ENCODE peak calls at places on chromosomes 11 and 22, in four cellular contexts. B is ovary, L is colonic mucosa, G is adipocyte. Q is an unnamed sample. For H3K27me3 and H3K36me3, the result is how much of the 10 kb centered on the place peaks cover.

GRCh38 chr11:91756829-91757480 is 467.7 kb upstream of the FAT3 start:
- DNase-seq in B (no peak), L (no peak), G (no peak), Q (no peak)

GRCh38 chr11:78886616-78887015 is 312.0 kb upstream of the NARS2 start:
- DNase-seq in B (no peak), G (peak), L (no peak), Q (no peak)

GRCh38 chr11:29293825-29294224 is 723.0 kb downstream of the KCNA4 start:
- DNase-seq in B (no peak), G (peak), L (no peak), Q (no peak)

GRCh38 chr11:17414317-17414737 is 25.9 kb upstream of the KCNJ11 start:
- DNase-seq in L (peak), G (no peak), B (no peak), Q (no peak)

GRCh38 chr22:11042116-11042515 is 4485.9 kb upstream of the OR11H1 start:
- DNase-seq in G (no peak), L (no peak), B (no peak), Q (no peak)

GRCh38 chr22:32994046-32994827 is 63.9 kb downstream of the SYN3 start:
- DNase-seq in L (no peak), B (no peak), G (no peak), Q (no peak)

GRCh38 chr11:74626604-74627003 is 34.2 kb downstream of the POLD3 start:
- DNase-seq in G (no peak), B (no peak), L (no peak), Q (no peak)

GRCh38 chr11:14974021-14974698 is 2.0 kb upstream of the CALCA start:
- DNase-seq in G (no peak), L (no peak), B (no peak), Q (no peak)

GRCh38 chr11:128587415-128587814 is at the start of gene ETS1:
- DNase-seq in G (no peak), B (no peak), L (no peak), Q (peak)

GRCh38 chr11:8871283-8871775 is 39.7 kb upstream of the AKIP1 start:
- DNase-seq in B (peak), G (peak), L (peak), Q (peak)

GRCh38 chr11:117458275-117459120 is 130.8 kb downstream of the CEP164 start:
- DNase-seq in B (no peak), G (no peak), L (no peak), Q (no peak)

GRCh38 chr11:9527481-9528140 is 45.9 kb upstream of the WEE1 start:
- DNase-seq in L (peak), G (peak), B (no peak), Q (peak)

GRCh38 chr11:10303558-10304363 is 1.1 kb upstream of the ADM start:
- DNase-seq in L (peak), B (no peak), G (peak), Q (peak)

GRCh38 chr11:636511-637332 is at the start of gene DRD4:
- DNase-seq in L (no peak), G (peak), B (no peak), Q (no peak)

GRCh38 chr22:22248878-22249277 is 4.3 kb downstream of the VPREB1 start:
- DNase-seq in B (no peak), L (no peak), G (no peak), Q (no peak)

GRCh38 chr11:121482231-121483129 is 29.7 kb upstream of the SORL1-AS1 start:
- DNase-seq in L (no peak), B (no peak), G (no peak), Q (no peak)

GRCh38 chr11:92153542-92153941 is 71.1 kb upstream of the FAT3 start:
- DNase-seq in B (no peak), G (no peak), L (no peak), Q (no peak)

GRCh38 chr11:44673691-44674090 is 53.1 kb upstream of the TSPAN18 start:
- DNase-seq in G (no peak), L (no peak), B (no peak), Q (no peak)

GRCh38 chr11:22800482-22800881 is 29.1 kb downstream of the SVIP start:
- DNase-seq in L (no peak), G (no peak), B (no peak), Q (no peak)

GRCh38 chr22:48152154-48152775 is 1389.8 kb downstream of the TBC1D22A start:
- DNase-seq in G (no peak), B (no peak), L (no peak), Q (no peak)

GRCh38 chr11:72969894-72970335 is 155.7 kb downstream of the ATG16L2 start:
- DNase-seq in G (peak), B (no peak), L (no peak), Q (no peak)

GRCh38 chr11:118684187-118684586 is 4.7 kb upstream of the TREH start:
- DNase-seq in B (no peak), G (no peak), L (no peak), Q (no peak)

GRCh38 chr22:23180893-23181762 is 819 bp downstream of the BCR start:
- DNase-seq in G (no peak), L (no peak), B (peak), Q (no peak)

GRCh38 chr11:77082838-77083552 is 16.2 kb downstream of the CAPN5 start:
- DNase-seq in B (peak), L (no peak), G (no peak), Q (no peak)

GRCh38 chr11:8810331-8811301 is 100.4 kb upstream of the AKIP1 start:
- DNase-seq in L (peak), G (peak), B (peak), Q (peak)

GRCh38 chr11:75193711-75194110 is 42.8 kb downstream of the SLCO2B1 start:
- DNase-seq in B (no peak), G (no peak), L (no peak), Q (no peak)

GRCh38 chr22:44276041-44276440 is 36.7 kb downstream of the SHISAL1 start:
- DNase-seq in B (peak), L (no peak), G (no peak), Q (no peak)

GRCh38 chr22:36055376-36056310 is 27.0 kb upstream of the RBFOX2 start:
- DNase-seq in B (no peak), G (peak), L (no peak), Q (no peak)

GRCh38 chr11:45303316-45303715 is 17.2 kb upstream of the SYT13 start:
- DNase-seq in B (no peak), G (no peak), L (no peak), Q (no peak)

GRCh38 chr11:11010624-11011127 is 152.8 kb upstream of the ZBED5 start:
- DNase-seq in B (no peak), L (peak), G (peak), Q (peak)

GRCh38 chr11:36131719-36132349 is 157.4 kb downstream of the COMMD9 start:
- DNase-seq in B (peak), L (peak), G (peak), Q (no peak)

GRCh38 chr11:43145653-43146052 is 166.1 kb upstream of the API5 start:
- DNase-seq in L (no peak), G (no peak), B (no peak), Q (no peak)

GRCh38 chr11:35619030-35619753 is 932 bp downstream of the FJX1 start:
- DNase-seq in L (peak), B (peak), G (peak), Q (peak)

GRCh38 chr11:92284558-92284957 is 59.9 kb downstream of the FAT3 start:
- DNase-seq in G (no peak), L (no peak), B (no peak), Q (no peak)

GRCh38 chr11:71136095-71136845 is 116.1 kb downstream of the SHANK2 start:
- DNase-seq in G (no peak), B (no peak), L (no peak), Q (no peak)

DNA sequence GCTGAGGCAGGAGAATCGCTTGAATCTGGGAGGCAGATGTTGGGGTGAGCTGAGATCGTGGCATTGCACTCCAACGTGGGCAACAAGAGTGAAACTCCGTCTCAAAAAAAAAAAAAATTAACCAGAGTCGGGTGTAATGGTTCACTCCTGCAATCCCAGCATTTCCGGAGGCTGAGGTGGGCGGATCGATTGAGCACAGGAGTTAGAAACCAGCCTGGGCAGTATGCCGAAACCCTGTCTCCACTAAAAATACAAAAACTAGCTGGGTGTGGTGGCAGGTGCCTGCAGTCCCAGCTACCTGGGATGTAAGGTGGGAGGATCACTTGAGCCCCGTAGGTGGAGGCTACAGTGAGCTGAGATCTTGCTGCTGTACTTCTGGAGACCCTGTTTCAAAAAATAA is 1.5 kb downstream of the RANGAP1 start:
- DNase-seq in L (no peak), G (no peak), B (no peak), Q (no peak)
- H3K4me3 ChIP-seq in L (no peak), G (peak), B (no peak), Q (peak)

DNA sequence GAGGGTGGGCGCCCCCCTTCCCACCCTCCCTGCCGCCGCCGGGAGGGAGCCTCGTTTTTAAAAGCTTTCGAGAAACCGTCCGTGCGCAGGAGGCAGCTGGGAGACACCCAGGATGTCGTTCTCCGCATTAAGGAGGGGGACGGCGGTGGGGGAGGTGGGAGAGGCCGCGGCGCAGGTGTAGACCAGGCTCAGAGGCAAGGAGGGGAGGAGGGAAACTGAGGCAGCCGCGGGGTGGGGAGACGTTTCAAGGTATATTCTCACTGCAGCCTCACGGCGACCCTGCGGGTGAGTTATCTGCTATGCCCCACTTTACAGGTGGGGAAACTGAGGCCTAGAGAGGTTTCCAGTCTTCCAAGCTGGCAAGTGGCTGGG is 42.7 kb downstream of the CYTH4 start:
- DNase-seq in G (no peak), L (no peak), B (no peak), Q (no peak)
- H3K27me3 ChIP-seq in G (under half), L (under half), B (under half), Q (under half)

DNA sequence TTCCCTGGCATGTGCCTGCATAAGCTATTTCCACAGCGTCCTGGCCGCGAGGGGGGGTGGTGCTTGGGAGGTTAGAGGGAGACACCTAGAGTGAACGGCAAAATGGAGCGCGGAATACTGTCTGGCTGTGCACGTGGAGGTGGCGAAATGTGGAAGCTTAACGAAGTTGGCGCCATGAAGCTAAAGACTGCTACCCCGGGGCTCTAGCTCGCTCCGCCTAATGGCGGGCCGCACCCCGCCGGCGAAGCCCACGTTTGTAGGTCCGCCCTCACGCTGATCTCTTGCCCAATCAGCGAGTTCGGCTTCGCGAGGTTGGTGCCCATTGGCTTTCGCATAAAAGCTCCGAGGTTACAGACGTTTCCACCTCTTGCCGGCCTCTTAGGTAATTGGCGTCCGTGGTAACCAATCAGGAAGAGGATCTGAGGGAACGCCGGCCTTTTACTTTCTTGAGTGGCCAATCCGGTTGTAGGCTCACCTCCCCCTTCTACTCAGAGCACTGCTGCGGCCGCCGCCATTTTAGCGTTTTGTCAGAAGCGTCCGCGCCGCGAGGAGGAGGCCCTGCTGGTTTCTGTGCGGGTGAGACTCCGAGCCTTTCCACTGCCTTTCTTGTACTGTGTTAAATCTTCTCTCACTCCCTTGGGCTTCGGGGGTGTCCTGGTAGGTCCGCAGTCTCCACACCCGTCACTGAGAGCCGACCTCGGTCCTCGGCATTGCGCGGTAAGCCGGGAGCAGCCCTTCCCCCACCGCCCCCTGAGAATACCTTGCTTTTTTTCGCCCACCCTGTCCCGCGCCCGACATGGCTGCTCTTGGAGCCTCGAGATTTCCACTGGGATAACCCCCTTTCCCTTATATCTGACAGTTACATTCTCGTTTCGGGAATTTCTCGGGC is at the start of gene RBM4:
- DNase-seq in B (peak), L (peak), G (peak), Q (peak)
- H3K36me3 ChIP-seq in B (under half), L (under half), G (half or more), Q (half or more)

GRCh38 chr11:46361283-46362145 is 14.3 kb downstream of the DGKZ start:
- DNase-seq in G (peak), B (peak), L (no peak), Q (no peak)
- H3K4me3 ChIP-seq in G (no peak), B (no peak), L (peak), Q (no peak)

GRCh38 chr22:39245130-39246039 is 603 bp upstream of the PDGFB start:
- DNase-seq in B (no peak), G (no peak), L (no peak), Q (no peak)
- H3K27me3 ChIP-seq in B (under half), G (under half), L (under half), Q (under half)

DNA sequence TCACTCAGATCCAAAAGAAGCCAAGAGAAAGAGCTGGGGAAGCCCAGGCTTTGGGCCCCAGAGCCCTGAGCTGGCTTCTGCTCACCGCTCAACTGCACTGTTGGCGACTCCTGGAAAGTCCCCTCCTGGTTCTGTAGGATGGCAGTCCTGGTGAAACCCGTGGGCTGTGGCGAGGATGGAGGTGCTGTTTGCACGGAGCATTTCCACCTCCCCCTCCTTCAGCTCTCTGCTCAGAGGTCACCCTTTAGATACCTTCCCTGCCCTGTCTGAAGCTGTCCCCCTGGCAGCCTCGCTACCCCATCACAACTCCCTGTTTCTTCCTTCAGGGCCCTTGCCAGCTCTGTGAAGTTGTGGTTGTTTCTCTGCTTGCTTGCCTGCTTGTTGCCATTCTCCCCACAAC is 97.8 kb downstream of the MYO18B start:
- DNase-seq in B (no peak), G (no peak), L (no peak), Q (no peak)
- H3K36me3 ChIP-seq in B (under half), G (under half), L (under half), Q (under half)

DNA sequence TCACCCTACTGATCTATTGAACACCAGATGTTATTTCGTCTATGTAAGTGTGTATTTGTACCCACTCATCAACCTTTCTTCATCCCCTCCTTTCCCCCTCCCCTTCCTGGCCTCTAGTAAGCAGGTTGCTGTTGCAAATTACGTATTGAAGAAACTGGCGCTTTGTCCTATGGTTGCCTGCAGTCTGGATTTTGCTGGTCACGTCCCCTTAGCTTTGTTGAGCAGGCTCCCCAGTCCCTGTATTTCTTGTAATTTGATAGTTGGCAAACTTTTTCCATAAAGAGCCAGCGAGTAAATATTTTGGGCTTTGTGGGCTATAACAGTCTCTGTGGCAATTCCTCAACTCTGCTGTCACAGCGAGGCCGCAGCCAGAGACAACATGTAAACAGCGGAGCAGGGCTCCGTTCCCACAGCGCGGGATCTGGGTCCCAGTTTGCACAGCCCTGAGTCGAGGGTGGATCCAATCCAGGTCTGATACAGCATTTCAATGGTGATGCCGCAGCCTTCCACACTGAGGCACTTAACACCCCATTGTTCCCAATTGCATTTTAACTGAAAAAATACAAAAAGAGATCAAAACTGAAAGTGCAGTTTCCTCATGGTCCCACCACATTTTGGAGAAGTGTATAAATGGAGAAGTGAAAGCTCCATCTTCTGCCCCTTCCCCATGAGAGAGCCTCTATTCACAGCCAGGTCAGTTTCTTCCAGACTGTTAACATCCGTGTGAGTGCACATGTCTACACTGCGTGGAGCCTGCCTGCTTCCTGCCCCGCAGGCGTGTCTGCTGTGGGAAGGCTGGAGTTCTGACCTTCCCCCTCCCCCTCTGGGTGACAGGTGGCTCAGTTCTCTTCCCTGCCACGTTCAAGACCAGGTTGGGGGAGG is 89.0 kb downstream of the RPS6KA4 start:
- DNase-seq in B (no peak), L (peak), G (peak), Q (peak)
- H3K4me3 ChIP-seq in B (no peak), L (peak), G (peak), Q (peak)

DNA sequence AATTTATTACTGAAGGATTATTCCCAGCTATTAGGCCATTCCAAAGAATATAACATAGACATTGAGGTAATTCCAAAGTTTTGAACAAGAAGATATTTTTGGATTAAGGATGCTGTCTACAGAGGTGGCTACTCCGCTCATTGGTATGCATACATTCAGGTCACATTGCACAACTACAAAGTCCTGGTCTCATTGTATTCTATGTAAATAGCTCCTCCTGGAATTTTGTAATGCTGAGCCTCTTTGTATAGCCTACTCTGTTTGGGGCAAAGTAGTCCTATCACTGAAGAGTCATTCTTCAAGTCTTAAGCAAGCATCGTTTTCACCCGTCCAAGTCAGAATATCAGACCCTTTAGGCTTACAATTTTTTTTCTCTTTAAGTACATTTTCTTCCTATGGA is 142.4 kb downstream of the KIF18A start:
- DNase-seq in L (no peak), B (no peak), G (no peak), Q (no peak)
- H3K27me3 ChIP-seq in L (under half), B (under half), G (under half), Q (under half)